ENCODE peak calls at places on chromosomes 12 and 14, in eight cellular contexts. M, J, P, Z, Y, G, C and R are unnamed samples.

GRCh38 chr12:39931857-39932256 is 174.0 kb downstream of the SLC2A13 start:
- DNase-seq in M (no peak), J (no peak), P (no peak), Z (no peak), Y (no peak), G (no peak), C (no peak), R (no peak)

GRCh38 chr12:98002887-98003493 is 512.4 kb upstream of the TMPO start:
- DNase-seq in M (peak; percentile 56), J (no peak), P (peak; percentile 73), Z (peak; percentile 27), Y (peak; percentile 61), G (no peak), C (peak; percentile 22), R (peak; percentile 37)

GRCh38 chr14:92472860-92473259 is 40.7 kb upstream of the RIN3 start:
- DNase-seq in M (no peak), J (no peak), P (no peak), Z (no peak), Y (peak; percentile 29), G (no peak), C (no peak), R (no peak)

GRCh38 chr12:65602191-65602578 is 222.1 kb upstream of the HMGA2 start:
- DNase-seq in M (no peak), J (no peak), P (no peak), Z (no peak), Y (no peak), G (no peak), C (no peak), R (no peak)

GRCh38 chr14:46377305-46377704 is 274.3 kb downstream of the RPL10L start:
- DNase-seq in M (no peak), J (no peak), P (no peak), Z (no peak), Y (no peak), G (no peak), C (no peak), R (no peak)

GRCh38 chr12:62267490-62267889 is 7.3 kb downstream of the USP15 start:
- DNase-seq in M (no peak), J (no peak), P (no peak), Z (no peak), Y (no peak), G (no peak), C (no peak), R (no peak)

GRCh38 chr12:124543052-124543590 is 24.3 kb downstream of the NCOR2 start:
- DNase-seq in M (peak; percentile 72), J (no peak), P (no peak), Z (peak; percentile 60), Y (no peak), G (no peak), C (peak; percentile 62), R (no peak)

GRCh38 chr12:25994252-25994651 is 35.8 kb downstream of the RASSF8 start:
- DNase-seq in M (no peak), J (no peak), P (no peak), Z (no peak), Y (no peak), G (no peak), C (peak; percentile 96), R (peak; percentile 77)

GRCh38 chr12:51793201-51793600 is 55.3 kb downstream of the FIGNL2 start:
- DNase-seq in M (no peak), J (no peak), P (no peak), Z (no peak), Y (no peak), G (no peak), C (peak; percentile 47), R (no peak)

GRCh38 chr12:125198647-125199046 is 133.4 kb downstream of the AACS start:
- DNase-seq in M (peak; percentile 66), J (no peak), P (no peak), Z (no peak), Y (no peak), G (no peak), C (no peak), R (no peak)

GRCh38 chr14:25828562-25828961 is 769.3 kb downstream of the NOVA1 start:
- DNase-seq in M (no peak), J (no peak), P (no peak), Z (no peak), Y (no peak), G (no peak), C (no peak), R (no peak)

GRCh38 chr12:52346596-52346995 is 20.7 kb downstream of the KRT85 start:
- DNase-seq in M (no peak), J (no peak), P (no peak), Z (no peak), Y (no peak), G (no peak), C (no peak), R (no peak)

GRCh38 chr12:130713581-130713991 is 2.5 kb downstream of the RIMBP2 start:
- DNase-seq in M (no peak), J (no peak), P (peak; percentile 22), Z (peak; percentile 60), Y (no peak), G (no peak), C (no peak), R (no peak)

GRCh38 chr12:52499836-52500560 is 6.9 kb upstream of the KRT6A start:
- DNase-seq in M (no peak), J (no peak), P (no peak), Z (no peak), Y (no peak), G (no peak), C (no peak), R (no peak)

GRCh38 chr14:101442451-101442850 is 118.8 kb upstream of the DIO3 start:
- DNase-seq in M (no peak), J (peak; percentile 52), P (no peak), Z (no peak), Y (no peak), G (no peak), C (no peak), R (no peak)

GRCh38 chr12:11486623-11487444 is 91.5 kb upstream of the PRB2 start:
- DNase-seq in M (peak; percentile 82), J (peak; percentile 74), P (peak; percentile 82), Z (peak; percentile 74), Y (peak; percentile 50), G (peak; percentile 69), C (peak; percentile 82), R (peak; percentile 69)

GRCh38 chr12:120032242-120032641 is 43.2 kb downstream of the BICDL1 start:
- DNase-seq in M (no peak), J (no peak), P (no peak), Z (no peak), Y (no peak), G (no peak), C (no peak), R (no peak)

GRCh38 chr12:116459501-116459900 is 99.7 kb upstream of the MAP1LC3B2 start:
- DNase-seq in M (no peak), J (no peak), P (no peak), Z (no peak), Y (no peak), G (no peak), C (no peak), R (no peak)

GRCh38 chr12:12176402-12176801 is 90.4 kb downstream of the LRP6 start:
- DNase-seq in M (no peak), J (no peak), P (no peak), Z (no peak), Y (no peak), G (no peak), C (no peak), R (no peak)

GRCh38 chr12:10212623-10213131 is at the start of gene GABARAPL1:
- DNase-seq in M (peak; percentile 92), J (peak; percentile 82), P (peak; percentile 65), Z (peak; percentile 76), Y (peak; percentile 2), G (peak; percentile 59), C (peak; percentile 79), R (peak; percentile 46)

GRCh38 chr14:80549141-80549540 is 337.8 kb upstream of the DIO2 start:
- DNase-seq in M (no peak), J (no peak), P (no peak), Z (no peak), Y (no peak), G (no peak), C (no peak), R (no peak)

GRCh38 chr12:93526786-93527428 is 45.6 kb upstream of the SOCS2 start:
- DNase-seq in M (no peak), J (no peak), P (no peak), Z (no peak), Y (no peak), G (no peak), C (peak; percentile 92), R (peak; percentile 77)